ENCODE peak calls at places on chromosomes 16 and 17, in ten cellular contexts. T is ovary, F is esophagus muscularis mucosa, L is H1, D is transverse colon, W is A549, I is upper lobe of left lung, S is K562, C is tibial nerve, B is stomach. M is an unnamed sample. For H3K4me1, the result is how much of the 10 kb centered on the place peaks cover.

GRCh38 chr17:45355087-45355486 is 38.3 kb upstream of the MAP3K14 start:
- DNase-seq in I (no peak), S (no peak), C (no peak), D (no peak), B (no peak), T (no peak), W (peak), F (no peak), L (no peak), M (peak)

GRCh38 chr16:27346818-27347217 is 33.0 kb downstream of the IL4R start:
- DNase-seq in B (no peak), F (no peak), S (peak), C (no peak), T (no peak), D (no peak), W (no peak), L (no peak), I (no peak), M (no peak)

GRCh38 chr17:77363821-77364361 is 223.1 kb downstream of the SEC14L1 start:
- DNase-seq in T (peak), F (no peak), L (no peak), I (no peak), S (peak), D (no peak), W (no peak), B (no peak), C (no peak), M (peak)

GRCh38 chr17:9615486-9615885 is 29.8 kb upstream of the USP43 start:
- DNase-seq in L (no peak), I (no peak), B (no peak), W (no peak), S (no peak), D (no peak), F (no peak), T (no peak), C (no peak), M (no peak)

GRCh38 chr16:70483426-70483825 is 29.0 kb downstream of the FCSK start:
- DNase-seq in L (no peak), C (no peak), T (no peak), W (no peak), D (no peak), I (no peak), F (no peak), B (no peak), S (no peak), M (no peak)

GRCh38 chr16:77271532-77272426 is 72.6 kb downstream of the SYCE1L start:
- DNase-seq in B (no peak), C (no peak), D (no peak), W (no peak), F (no peak), L (no peak), I (no peak), T (no peak), S (no peak), M (no peak)

GRCh38 chr17:61481421-61481820 is 29.2 kb downstream of the TBX4 start:
- DNase-seq in L (peak), C (no peak), B (no peak), F (no peak), I (no peak), D (no peak), S (no peak), T (no peak), W (no peak), M (no peak)

GRCh38 chr17:82031303-82031884 is at the start of gene RAC3:
- DNase-seq in D (no peak), W (no peak), F (no peak), T (no peak), C (no peak), B (no peak), I (peak), L (no peak), S (peak), M (no peak)

GRCh38 chr17:81858170-81858966 is 2.0 kb downstream of the P4HB start:
- DNase-seq in C (no peak), S (no peak), L (no peak), I (peak), B (no peak), F (no peak), T (no peak), D (no peak), W (no peak), M (no peak)

GRCh38 chr17:75703591-75703990 is 17.7 kb upstream of the ITGB4 start:
- DNase-seq in S (no peak), T (no peak), C (no peak), B (no peak), D (no peak), L (no peak), W (no peak), I (no peak), F (no peak), M (no peak)

GRCh38 chr16:3458852-3459361 is 15.4 kb downstream of the NAA60 start:
- DNase-seq in W (peak), C (no peak), L (no peak), D (peak), T (no peak), S (no peak), F (no peak), B (peak), I (no peak), M (no peak)

GRCh38 chr16:88805340-88805715 is 1.7 kb downstream of the CDT1 start:
- DNase-seq in D (no peak), I (peak), T (no peak), W (no peak), S (no peak), F (no peak), B (no peak), C (no peak), L (no peak), M (no peak)

GRCh38 chr16:88804552-88805339 is 1.2 kb downstream of the CDT1 start:
- DNase-seq in D (no peak), S (peak), F (no peak), C (no peak), T (no peak), B (no peak), I (peak), W (no peak), L (no peak), M (no peak)

GRCh38 chr16:88804173-88804551 is 573 bp downstream of the CDT1 start:
- DNase-seq in T (no peak), S (no peak), F (no peak), C (no peak), B (no peak), L (no peak), W (no peak), D (no peak), I (no peak), M (no peak)

GRCh38 chr16:88805887-88806393 is 2.4 kb downstream of the CDT1 start:
- DNase-seq in D (no peak), T (no peak), B (no peak), I (peak), L (no peak), F (no peak), C (no peak), W (no peak), S (no peak), M (no peak)

GRCh38 chr16:88803264-88803987 is at the start of gene CDT1:
- DNase-seq in S (peak), T (peak), L (peak), B (peak), I (peak), F (no peak), C (peak), W (peak), D (peak), M (peak)
- TF ChIP-seq POLR2A in S (peak), T (peak), L (peak), B (no peak), I (peak), F (peak), C (peak), W (peak), D (peak), M (peak)

GRCh38 chr16:17828012-17828411 is 357.3 kb upstream of the XYLT1 start:
- DNase-seq in D (no peak), S (no peak), B (no peak), F (no peak), L (no peak), T (no peak), I (no peak), C (no peak), W (peak), M (no peak)
- TF ChIP-seq EP300 in D (no peak), S (no peak), B (no peak), F (no peak), L (no peak), T (no peak), I (no peak), C (no peak), W (no peak), M (no peak)

DNA sequence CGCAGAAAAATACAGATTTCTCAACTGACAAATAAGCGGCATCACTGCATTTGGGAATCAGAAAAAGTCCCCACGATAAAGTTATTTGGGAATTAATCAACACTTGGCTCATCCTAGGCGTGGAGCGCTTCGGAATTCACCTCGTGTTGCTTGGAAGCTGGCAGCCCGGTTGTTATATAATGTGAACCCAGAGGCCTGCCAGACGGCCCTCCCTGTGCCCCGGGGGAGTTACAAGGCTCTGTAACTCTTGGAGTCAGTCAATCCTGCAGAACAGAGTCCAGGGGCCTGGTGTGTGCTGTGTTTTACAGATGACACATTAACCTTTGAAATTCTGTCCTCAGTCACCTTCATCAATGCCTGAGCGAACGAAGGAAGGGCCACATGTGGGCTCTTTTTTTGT is 111.1 kb downstream of the PITPNC1 start:
- DNase-seq in F (no peak), D (no peak), C (no peak), S (no peak), B (no peak), I (no peak), W (no peak), L (no peak), T (no peak), M (peak)
- H3K4me1 ChIP-seq in F (half or more), D (under half), C (under half), S (under half), B (under half), I (under half), W (under half), L (under half), T (under half), M (under half)

DNA sequence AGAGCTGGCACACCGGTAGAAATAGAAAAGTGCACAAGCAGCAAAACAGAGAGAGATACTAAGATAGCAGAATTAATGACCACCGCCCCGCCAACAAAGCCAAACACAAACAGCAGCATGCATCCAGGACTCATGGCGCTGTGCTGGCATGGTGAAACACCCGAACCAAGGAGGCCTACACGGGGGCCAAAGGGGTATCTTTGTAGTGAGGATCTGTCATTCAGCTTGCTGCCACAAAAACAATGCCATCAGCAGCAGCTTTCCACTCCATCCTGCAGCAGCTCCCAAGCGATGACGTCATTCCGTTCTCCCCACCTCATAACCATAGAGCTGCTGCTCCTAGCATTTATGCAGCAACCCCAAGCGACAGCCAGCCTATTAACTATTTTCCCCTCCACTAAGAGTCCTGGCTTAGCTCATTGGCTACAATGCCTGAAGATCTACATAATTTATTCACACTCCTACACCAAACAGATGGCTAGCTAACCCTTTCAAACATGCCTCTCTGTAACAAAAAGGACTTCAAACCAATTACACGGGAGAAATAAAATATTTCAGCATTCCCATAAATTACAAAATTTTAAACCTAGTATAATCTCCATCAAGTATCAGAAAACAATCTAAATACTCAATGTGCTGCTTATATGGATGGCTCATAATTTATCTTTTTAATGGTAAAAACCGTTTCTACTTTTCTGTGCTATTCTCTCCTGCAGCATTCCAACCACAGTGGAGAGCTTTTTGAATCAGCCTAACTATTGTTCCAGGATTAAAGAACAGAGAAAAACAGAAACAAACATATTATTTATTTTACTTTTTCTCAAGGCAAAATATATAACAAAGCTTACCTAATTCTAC is 73.9 kb downstream of the SPAG9 start:
- DNase-seq in L (peak), F (peak), I (no peak), C (peak), S (no peak), W (peak), D (peak), B (no peak), T (peak), M (peak)
- TF ChIP-seq POLR2A in L (peak), F (no peak), I (no peak), C (peak), S (no peak), W (no peak), D (no peak), B (no peak), T (no peak), M (peak)

GRCh38 chr16:19328364-19328763 is 42.8 kb downstream of the CLEC19A start:
- DNase-seq in T (no peak), I (no peak), C (no peak), B (no peak), F (no peak), L (no peak), W (no peak), S (no peak), D (no peak), M (no peak)

GRCh38 chr16:19331794-19332193 is 46.3 kb downstream of the CLEC19A start:
- DNase-seq in W (no peak), F (no peak), C (no peak), L (no peak), I (no peak), B (no peak), T (no peak), S (no peak), D (no peak), M (no peak)

GRCh38 chr16:19329932-19330331 is 44.4 kb downstream of the CLEC19A start:
- DNase-seq in D (no peak), F (no peak), I (no peak), W (peak), T (no peak), S (no peak), L (no peak), C (no peak), B (no peak), M (no peak)

DNA sequence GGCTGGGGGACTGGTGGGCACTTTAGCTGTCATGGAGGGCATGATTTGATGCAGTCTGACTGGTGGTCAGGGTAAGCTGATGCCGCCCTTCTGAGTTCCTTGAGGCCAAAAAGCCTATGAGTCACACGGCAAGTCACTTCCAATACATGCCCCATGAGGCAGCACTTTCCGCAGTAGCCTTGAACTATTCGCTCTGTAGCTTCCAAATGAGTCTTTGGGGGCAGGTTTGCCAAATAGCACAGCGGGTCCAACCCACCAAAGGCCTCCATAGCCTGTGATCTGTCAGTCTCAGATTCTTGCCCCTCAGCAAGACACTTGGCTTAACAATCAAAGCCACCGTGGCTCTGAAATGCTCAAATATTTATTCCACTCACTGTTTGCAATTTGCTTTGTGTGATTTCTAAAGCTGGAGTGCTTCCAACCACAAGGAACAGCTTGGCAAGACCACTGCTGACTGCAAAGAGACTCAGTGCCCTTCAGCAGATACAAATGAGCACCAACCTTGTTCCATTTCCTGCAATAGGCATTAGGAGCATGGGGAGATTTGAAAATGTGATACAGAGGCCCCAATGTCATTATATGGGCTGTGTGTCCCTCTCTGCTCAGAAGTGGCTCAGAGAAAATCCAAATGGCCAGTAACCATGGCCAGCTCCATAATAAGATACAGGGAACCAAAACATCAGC is 45.4 kb downstream of the CLEC19A start:
- DNase-seq in W (peak), D (no peak), B (peak), T (no peak), C (no peak), F (no peak), S (no peak), I (no peak), L (no peak), M (no peak)
- TF ChIP-seq EP300 in W (no peak), D (no peak), B (no peak), T (no peak), C (no peak), F (no peak), S (no peak), I (no peak), L (no peak), M (no peak)

GRCh38 chr16:81697321-81697885 is 81.7 kb upstream of the PLCG2 start:
- DNase-seq in S (peak), T (no peak), W (peak), F (no peak), L (peak), D (peak), B (peak), I (peak), C (no peak), M (no peak)
- H3K4me1 ChIP-seq in S (under half), T (under half), W (under half), F (half or more), L (under half), D (under half), B (half or more), I (under half), C (under half), M (under half)